ENCODE peak calls at places on chromosome 16, in five cellular contexts. Y is AG04449, H is breast epithelium, U is pancreas, W is fibroblast of mammary gland. K is an unnamed sample.

GRCh38 chr16:9302102-9302501 is 210.7 kb downstream of the HAPSTR1 start:
- DNase-seq in Y (no peak), H (no peak), U (peak), W (no peak), K (no peak)

GRCh38 chr16:58034128-58034685 is 8.7 kb downstream of the MMP15 start:
- DNase-seq in Y (no peak), H (no peak), U (no peak), W (no peak), K (peak)

GRCh38 chr16:88316941-88317618 is 65.7 kb upstream of the ZNF469 start:
- DNase-seq in Y (no peak), H (no peak), U (no peak), W (no peak), K (no peak)

GRCh38 chr16:75288596-75289120 is 37.2 kb upstream of the BCAR1 start:
- DNase-seq in Y (no peak), H (no peak), U (no peak), W (no peak), K (no peak)

GRCh38 chr16:6160303-6160702 is 1062.7 kb upstream of the EEF2KMT start:
- DNase-seq in Y (no peak), H (no peak), U (no peak), W (no peak), K (no peak)

GRCh38 chr16:66970775-66971725 is 10.0 kb downstream of the CES3 start:
- DNase-seq in Y (no peak), H (no peak), U (no peak), W (peak), K (no peak)

GRCh38 chr16:57842606-57843005 is 40.3 kb upstream of the KIFC3 start:
- DNase-seq in Y (no peak), H (no peak), U (no peak), W (no peak), K (no peak)

GRCh38 chr16:194516-194915 is 14.3 kb downstream of the HBQ1 start:
- DNase-seq in Y (no peak), H (no peak), U (no peak), W (peak), K (no peak)

GRCh38 chr16:2520784-2521577 is 810 bp downstream of the AMDHD2 start:
- DNase-seq in Y (no peak), H (no peak), U (peak), W (peak), K (peak)

GRCh38 chr16:19578378-19578851 is 22.9 kb downstream of the VPS35L start:
- DNase-seq in Y (no peak), H (no peak), U (no peak), W (peak), K (no peak)

GRCh38 chr16:55418586-55418985 is 60.4 kb upstream of the MMP2 start:
- DNase-seq in Y (no peak), H (no peak), U (no peak), W (no peak), K (no peak)

GRCh38 chr16:28202147-28202746 is 9.5 kb downstream of the XPO6 start:
- DNase-seq in Y (no peak), H (no peak), U (no peak), W (no peak), K (peak)

GRCh38 chr16:69890114-69890890 is 60.8 kb upstream of the CLEC18A start:
- DNase-seq in Y (no peak), H (peak), U (peak), W (peak), K (no peak)

GRCh38 chr16:11824362-11824761 is 27.0 kb downstream of the RSL1D1 start:
- DNase-seq in Y (no peak), H (no peak), U (peak), W (no peak), K (no peak)

GRCh38 chr16:75580-76501 is 2.2 kb upstream of the MPG start:
- DNase-seq in Y (no peak), H (peak), U (peak), W (peak), K (no peak)

GRCh38 chr16:13923703-13924298 is 3.8 kb downstream of the ERCC4 start:
- DNase-seq in Y (no peak), H (no peak), U (no peak), W (peak), K (peak)

GRCh38 chr16:15507959-15508336 is 73.6 kb downstream of the BMERB1 start:
- DNase-seq in Y (no peak), H (no peak), U (no peak), W (no peak), K (no peak)

GRCh38 chr16:87723224-87723619 is 42.6 kb downstream of the KLHDC4 start:
- DNase-seq in Y (peak), H (no peak), U (peak), W (peak), K (peak)

GRCh38 chr16:71262391-71262790 is 26.8 kb downstream of the CMTR2 start:
- DNase-seq in Y (no peak), H (no peak), U (no peak), W (no peak), K (no peak)

GRCh38 chr16:65959978-65960377 is 406.5 kb upstream of the CDH5 start:
- DNase-seq in Y (no peak), H (no peak), U (no peak), W (no peak), K (no peak)

GRCh38 chr16:65965632-65966031 is 400.9 kb upstream of the CDH5 start:
- DNase-seq in Y (no peak), H (no peak), U (no peak), W (no peak), K (no peak)

GRCh38 chr16:65961491-65962143 is 404.9 kb upstream of the CDH5 start:
- DNase-seq in Y (no peak), H (no peak), U (no peak), W (no peak), K (peak)

GRCh38 chr16:65967376-65967775 is 399.1 kb upstream of the CDH5 start:
- DNase-seq in Y (no peak), H (no peak), U (no peak), W (peak), K (no peak)

DNA sequence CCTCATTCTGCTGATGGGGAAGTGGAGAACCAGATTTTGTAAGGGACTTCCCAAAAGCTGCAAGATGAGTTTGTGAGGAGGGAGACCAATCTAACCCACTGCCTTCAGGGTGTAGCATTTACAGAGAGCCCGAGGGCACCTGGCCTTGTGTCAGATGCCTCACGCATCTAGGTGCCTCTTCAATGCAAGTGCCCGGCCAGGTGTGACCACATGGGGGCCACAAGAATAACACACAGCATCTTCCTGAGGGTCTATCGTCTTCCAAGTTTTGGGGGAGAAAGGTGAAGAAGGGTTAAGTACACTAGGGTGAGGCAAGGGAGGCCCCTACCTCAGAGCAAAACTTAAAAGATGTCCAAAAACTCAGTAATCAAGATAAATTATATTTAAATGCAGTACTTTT is 401.7 kb upstream of the CDH5 start:
- DNase-seq in Y (no peak), H (no peak), U (no peak), W (no peak), K (no peak)
- TF ChIP-seq CTCF in Y (no peak), H (no peak), U (no peak), W (no peak), K (no peak)

GRCh38 chr16:7614022-7614795 is 281.6 kb downstream of the RBFOX1 start:
- DNase-seq in Y (no peak), H (no peak), U (no peak), W (no peak), K (no peak)

GRCh38 chr16:7613518-7613917 is 280.9 kb downstream of the RBFOX1 start:
- DNase-seq in Y (no peak), H (no peak), U (no peak), W (no peak), K (no peak)

GRCh38 chr16:7615565-7615964 is 282.9 kb downstream of the RBFOX1 start:
- DNase-seq in Y (no peak), H (no peak), U (no peak), W (no peak), K (no peak)
- TF ChIP-seq CTCF in Y (no peak), H (no peak), U (no peak), W (no peak), K (no peak)

GRCh38 chr16:30395155-30395991 is at the start of gene ZNF48:
- DNase-seq in Y (peak), H (peak), U (peak), W (peak), K (peak)
- TF ChIP-seq CTCF in Y (peak), H (no peak), U (no peak), W (no peak), K (peak)

DNA sequence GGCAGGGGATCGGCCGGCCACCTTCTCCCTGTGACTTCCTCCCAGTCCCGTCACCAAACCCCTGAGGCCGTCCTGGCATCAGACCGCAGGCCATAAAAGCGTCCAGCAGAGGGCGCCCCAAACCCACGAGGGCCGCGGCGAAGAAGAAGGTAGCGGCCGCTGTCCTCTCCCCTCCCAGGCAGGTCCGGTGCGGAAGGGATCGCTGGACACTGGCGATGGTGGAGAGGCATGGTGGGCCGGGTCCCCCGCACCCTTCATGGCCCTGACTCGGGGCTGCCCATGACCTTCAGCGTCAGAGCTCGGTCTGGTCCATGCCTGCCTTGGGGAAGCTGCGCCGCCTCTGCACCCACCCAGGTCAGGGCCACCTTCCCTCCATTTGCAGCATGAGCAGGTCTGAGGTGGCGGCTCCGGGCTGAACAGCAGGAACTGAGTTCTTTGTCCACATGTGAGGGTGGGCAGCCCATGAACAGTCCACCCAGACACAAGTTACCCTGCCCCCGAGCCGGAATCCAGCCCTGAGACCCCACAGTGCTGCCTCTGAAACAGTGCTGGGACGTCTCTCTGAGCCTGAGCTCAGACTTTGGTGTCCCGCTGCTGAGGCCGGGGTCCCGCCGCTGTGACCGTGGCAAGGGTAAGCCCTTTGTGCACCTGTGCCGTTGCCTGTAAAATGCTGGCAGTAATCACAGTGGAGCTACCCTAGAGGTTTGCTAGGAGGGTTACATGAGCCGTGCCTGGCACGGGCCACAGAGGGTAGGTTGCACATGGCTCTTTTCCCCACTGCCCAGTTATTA is 40.8 kb upstream of the CMIP start:
- DNase-seq in Y (no peak), H (peak), U (peak), W (peak), K (peak)
- TF ChIP-seq CTCF in Y (peak), H (peak), U (peak), W (peak), K (peak)

GRCh38 chr16:50025544-50025931 is 513 bp downstream of the CNEP1R1 start:
- DNase-seq in Y (no peak), H (no peak), U (no peak), W (no peak), K (peak)

GRCh38 chr16:50024684-50025543 is at the start of gene CNEP1R1:
- DNase-seq in Y (peak), H (peak), U (peak), W (peak), K (peak)

GRCh38 chr16:50024207-50024606 is 818 bp upstream of the CNEP1R1 start:
- DNase-seq in Y (no peak), H (no peak), U (no peak), W (no peak), K (no peak)

GRCh38 chr16:50023626-50024025 is 1.4 kb upstream of the CNEP1R1 start:
- DNase-seq in Y (no peak), H (no peak), U (no peak), W (no peak), K (no peak)

DNA sequence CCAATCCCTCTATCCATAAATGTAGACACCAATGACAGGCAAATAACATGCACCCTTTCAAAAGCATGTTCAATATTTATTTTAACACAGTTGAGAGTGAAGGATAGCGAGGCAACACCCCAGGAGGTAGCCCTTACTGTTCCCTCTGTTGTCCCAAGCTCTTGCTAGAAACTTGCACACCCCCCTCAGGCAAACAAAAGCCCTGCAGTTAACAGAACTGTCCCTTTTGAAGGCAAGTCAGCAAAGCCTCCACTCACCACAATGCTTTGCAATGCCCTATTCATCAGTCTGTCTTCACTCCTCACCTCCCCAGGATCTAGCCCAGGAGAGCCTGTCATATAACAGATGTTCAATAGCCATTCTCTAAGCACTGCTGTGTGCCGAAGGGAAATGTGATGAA is 3.5 kb upstream of the CNEP1R1 start:
- DNase-seq in Y (no peak), H (no peak), U (no peak), W (peak), K (no peak)
- TF ChIP-seq CTCF in Y (no peak), H (no peak), U (no peak), W (peak), K (no peak)

DNA sequence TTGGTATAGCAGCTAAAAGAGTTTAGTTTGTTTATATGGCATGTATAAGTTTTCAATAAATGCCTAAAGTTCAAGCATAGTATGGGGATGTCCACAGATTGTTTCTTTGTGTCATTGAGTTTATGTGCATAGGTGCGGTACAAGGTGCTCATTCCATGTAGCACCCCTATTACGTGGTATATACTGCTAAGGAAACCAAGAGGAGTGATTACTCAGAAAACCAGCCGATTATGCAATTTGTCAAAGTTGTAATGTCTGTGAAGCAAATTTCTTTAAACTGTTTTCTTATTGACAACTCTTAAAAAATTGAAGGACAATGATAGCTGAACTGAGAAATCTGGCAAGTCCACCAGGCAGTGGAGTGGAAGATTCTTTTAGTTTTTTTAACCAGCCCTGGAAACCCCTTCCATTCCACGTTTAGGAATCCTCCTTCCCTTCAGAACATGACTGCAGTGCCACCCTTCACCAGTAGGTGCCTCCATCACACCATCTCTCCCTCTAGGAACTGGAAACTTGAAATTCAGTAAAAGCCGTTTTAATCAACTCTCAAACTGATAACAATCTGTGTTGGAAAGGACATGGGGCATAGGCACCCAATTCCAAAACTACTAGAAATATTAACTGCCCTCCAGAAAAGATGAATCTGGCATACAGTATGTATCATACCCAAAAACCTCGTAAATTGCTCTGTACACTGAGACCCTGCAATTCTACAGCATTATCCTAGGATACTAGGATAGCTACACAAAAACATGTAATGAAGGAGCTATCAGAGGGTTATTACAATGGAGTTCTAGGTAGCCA is 43.5 kb downstream of the REXO5 start:
- DNase-seq in Y (no peak), H (peak), U (peak), W (peak), K (peak)
- TF ChIP-seq CTCF in Y (peak), H (peak), U (peak), W (peak), K (peak)

K was measured in GM13976.